ENCODE peak calls at places on chromosomes 6 and 20, in eight cellular contexts. S, J, A, D, R, X, B and Y are unnamed samples. For H3K36me3, the result is how much of the 10 kb centered on the place peaks cover.

GRCh38 chr20:13684566-13685222 is 46.0 kb upstream of the TASP1 start:
- DNase-seq in R (no peak), J (no peak), S (no peak), A (no peak), D (peak), X (no peak), B (no peak), Y (no peak)

GRCh38 chr6:110085285-110085684 is 94.2 kb downstream of the WASF1 start:
- DNase-seq in S (no peak), D (no peak), X (no peak), R (no peak), A (no peak), J (no peak), B (no peak), Y (no peak)

GRCh38 chr6:167648506-167649278 is 178.0 kb upstream of the AFDN start:
- DNase-seq in D (no peak), R (no peak), X (no peak), B (no peak), J (no peak), A (no peak), S (no peak), Y (no peak)

GRCh38 chr6:63634630-63635029 is 972 bp upstream of the PHF3 start:
- DNase-seq in S (no peak), R (no peak), D (peak), A (no peak), J (no peak), X (peak), B (no peak), Y (peak)

GRCh38 chr20:17172826-17173420 is 53.9 kb upstream of the PCSK2 start:
- DNase-seq in D (no peak), A (no peak), J (no peak), R (no peak), X (no peak), S (no peak), B (no peak), Y (no peak)

GRCh38 chr6:53813801-53814200 is 19.0 kb downstream of the LRRC1 start:
- DNase-seq in A (no peak), X (no peak), B (no peak), D (no peak), J (no peak), R (no peak), S (no peak), Y (no peak)

GRCh38 chr20:52731086-52731485 is 241.1 kb upstream of the TSHZ2 start:
- DNase-seq in A (no peak), D (no peak), J (no peak), B (no peak), S (peak), X (no peak), R (no peak), Y (no peak)

GRCh38 chr6:89941031-89941775 is 46.9 kb downstream of the GJA10 start:
- DNase-seq in S (no peak), J (no peak), X (no peak), B (no peak), A (no peak), R (no peak), D (no peak), Y (no peak)

GRCh38 chr20:9200620-9201019 is 131.7 kb downstream of the PLCB4 start:
- DNase-seq in S (no peak), B (no peak), A (no peak), D (no peak), X (peak), R (peak), J (no peak), Y (peak)

GRCh38 chr6:109793793-109794192 is 102.7 kb downstream of the FIG4 start:
- DNase-seq in D (no peak), R (peak), B (no peak), J (no peak), X (peak), A (no peak), S (no peak), Y (peak)

GRCh38 chr6:26312096-26312463 is 52.9 kb upstream of the BTN3A2 start:
- DNase-seq in R (no peak), J (no peak), D (no peak), X (peak), A (no peak), B (no peak), S (no peak), Y (peak)

GRCh38 chr20:32509639-32510066 is 75.5 kb downstream of the NOL4L start:
- DNase-seq in D (peak), B (no peak), A (peak), S (no peak), R (peak), J (no peak), X (no peak), Y (no peak)

GRCh38 chr6:9126845-9127560 is 691.7 kb upstream of the SLC35B3 start:
- DNase-seq in B (no peak), J (no peak), D (no peak), R (peak), S (no peak), X (peak), A (no peak), Y (peak)

GRCh38 chr20:33131949-33132822 is 35.8 kb upstream of the BPIFA2 start:
- DNase-seq in R (no peak), S (no peak), D (no peak), J (no peak), X (no peak), B (no peak), A (no peak), Y (no peak)

GRCh38 chr20:2261105-2261504 is 34.7 kb upstream of the TGM3 start:
- DNase-seq in A (no peak), R (no peak), J (no peak), D (no peak), S (no peak), X (no peak), B (no peak), Y (no peak)

GRCh38 chr6:155024628-155025027 is 29.5 kb downstream of the TIAM2 start:
- DNase-seq in B (no peak), D (no peak), J (no peak), A (no peak), S (no peak), R (no peak), X (no peak), Y (no peak)

GRCh38 chr20:38485041-38485440 is 12.4 kb downstream of the RALGAPB start:
- DNase-seq in D (no peak), X (no peak), A (no peak), S (no peak), B (no peak), J (no peak), R (no peak), Y (no peak)
- H3K36me3 ChIP-seq in D (under half), X (under half), A (under half), S (under half), B (under half), J (under half), R (under half), Y (under half)

GRCh38 chr6:157181649-157182048 is 141.7 kb downstream of the TMEM242 start:
- DNase-seq in J (no peak), R (no peak), B (no peak), A (no peak), S (no peak), D (no peak), X (no peak), Y (no peak)
- H3K36me3 ChIP-seq in J (under half), R (under half), B (under half), A (under half), S (under half), D (half or more), X (under half), Y (under half)

DNA sequence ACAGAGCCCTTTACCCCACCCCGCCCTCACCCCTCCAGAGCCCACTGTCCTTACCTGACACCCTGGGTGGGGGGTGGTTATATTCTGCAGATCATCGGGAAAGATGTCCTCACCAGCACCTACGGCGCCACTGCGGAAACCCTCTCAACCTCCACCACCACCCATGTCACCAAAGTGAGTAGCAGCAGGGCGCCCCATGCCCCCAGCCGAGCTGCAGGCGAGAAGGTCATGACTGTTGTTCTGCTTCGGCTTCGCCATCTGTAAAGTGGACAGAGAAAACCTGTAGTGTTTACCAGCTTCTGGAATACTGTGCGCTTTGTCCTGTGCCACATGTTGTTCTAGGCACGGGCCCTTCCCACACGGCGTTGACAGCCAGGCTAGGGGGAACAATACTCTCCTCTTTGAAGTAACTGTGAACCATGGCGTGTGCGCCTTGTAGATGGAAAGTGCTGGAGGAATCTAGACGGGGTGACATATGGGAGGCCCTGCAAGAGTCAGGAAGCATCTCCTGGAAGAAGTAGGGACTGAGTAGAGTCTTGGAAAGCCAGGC is 16.5 kb upstream of the AAR2 start:
- DNase-seq in B (no peak), J (no peak), S (no peak), R (no peak), A (no peak), D (no peak), X (no peak), Y (no peak)
- H3K36me3 ChIP-seq in B (under half), J (under half), S (under half), R (under half), A (under half), D (under half), X (under half), Y (under half)

GRCh38 chr6:43604174-43604573 is 24.9 kb downstream of the GTPBP2 start:
- DNase-seq in A (no peak), D (no peak), J (no peak), B (no peak), S (no peak), R (peak), X (no peak), Y (peak)

GRCh38 chr6:43606019-43606418 is 23.0 kb downstream of the GTPBP2 start:
- DNase-seq in A (no peak), D (no peak), J (no peak), B (no peak), S (no peak), R (no peak), X (no peak), Y (no peak)

DNA sequence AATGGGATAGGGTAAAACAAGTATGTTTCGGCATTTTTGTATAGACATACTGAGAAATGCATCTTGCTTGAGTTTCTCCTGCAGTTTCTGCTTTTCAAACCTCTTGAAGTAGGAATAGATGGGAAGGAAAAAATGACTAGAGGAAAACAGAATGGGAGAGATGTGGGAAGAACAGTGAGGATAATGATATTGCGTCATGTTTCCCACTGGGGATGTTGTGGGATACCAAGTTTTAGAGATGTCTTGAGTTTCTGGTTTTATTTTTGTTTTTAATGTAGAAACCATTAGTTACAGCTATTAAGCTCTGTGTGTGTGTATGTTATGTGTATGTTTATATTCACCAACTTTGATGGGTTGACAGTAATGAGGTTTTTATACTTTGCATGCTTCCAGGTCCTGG is 24.6 kb downstream of the POLH start:
- DNase-seq in B (no peak), J (no peak), R (no peak), X (no peak), S (no peak), A (no peak), D (no peak), Y (no peak)
- H3K36me3 ChIP-seq in B (under half), J (under half), R (under half), X (under half), S (under half), A (half or more), D (half or more), Y (half or more)